ENCODE peak calls at places on chromosomes 4 and X, in nine cellular contexts. I is cardiac muscle cell, T is epithelial cell of esophagus, D is AG04450, P is cardiac fibroblast, E is AG10803, W is fibroblast of villous mesenchyme, M is testis, U is brain microvascular endothelial cell. C is an unnamed sample.

GRCh38 chrX:101062171-101062570 is 10.3 kb upstream of the TRMT2B start:
- DNase-seq in U (no peak), E (peak), I (no peak), P (no peak), T (no peak), D (no peak), W (no peak), M (no peak), C (no peak)

GRCh38 chr4:153541426-153542096 is 75.4 kb downstream of the TMEM131L start:
- DNase-seq in M (no peak), U (peak), W (peak), T (no peak), D (peak), I (peak), E (peak), P (peak), C (peak)

GRCh38 chr4:185640809-185641675 is 105.7 kb upstream of the PDLIM3 start:
- DNase-seq in T (peak), P (peak), M (peak), D (peak), E (peak), W (peak), I (peak), U (peak), C (peak)

GRCh38 chr4:101224358-101225218 is 122.7 kb downstream of the PPP3CA start:
- DNase-seq in W (no peak), P (no peak), I (no peak), T (no peak), M (no peak), E (no peak), D (no peak), U (no peak), C (no peak)

GRCh38 chr4:51943221-51943620 is 76.9 kb downstream of the LRRC66 start:
- DNase-seq in E (peak), D (no peak), M (no peak), T (peak), W (peak), U (no peak), I (no peak), P (peak), C (peak)

GRCh38 chr4:1676605-1677525 is 7.2 kb downstream of the FAM53A start:
- DNase-seq in D (no peak), P (no peak), T (no peak), E (no peak), U (no peak), I (no peak), W (no peak), M (no peak), C (no peak)

GRCh38 chrX:17590892-17591740 is 146.2 kb upstream of the SCML1 start:
- DNase-seq in W (peak), U (peak), D (no peak), E (peak), M (peak), I (peak), P (peak), T (peak), C (no peak)

GRCh38 chr4:189592905-189593304 is 347.8 kb upstream of the FRG1 start:
- DNase-seq in I (no peak), W (no peak), M (no peak), P (no peak), E (no peak), T (no peak), D (no peak), U (no peak), C (no peak)

GRCh38 chr4:101597204-101597603 is 193.3 kb upstream of the BANK1 start:
- DNase-seq in U (no peak), T (no peak), M (no peak), P (peak), W (no peak), E (no peak), I (no peak), D (no peak), C (no peak)

GRCh38 chr4:111837761-111838160 is 307.5 kb upstream of the FAM241A start:
- DNase-seq in P (no peak), M (no peak), E (no peak), D (no peak), T (peak), W (no peak), I (no peak), U (no peak), C (no peak)

GRCh38 chrX:86370927-86371326 is 222.7 kb downstream of the DACH2 start:
- DNase-seq in D (no peak), T (no peak), I (no peak), W (no peak), E (no peak), P (no peak), M (no peak), U (no peak), C (no peak)

GRCh38 chr4:186765138-186765537 is 41.5 kb upstream of the FAT1 start:
- DNase-seq in U (no peak), W (no peak), T (peak), E (peak), I (peak), M (no peak), D (no peak), P (peak), C (no peak)

GRCh38 chr4:94690851-94691254 is 66.9 kb upstream of the BMPR1B start:
- DNase-seq in U (peak), T (peak), P (peak), W (peak), M (no peak), D (no peak), E (peak), I (no peak), C (no peak)

GRCh38 chrX:154409222-154409871 is at the start of gene DNASE1L1:
- DNase-seq in W (peak), E (peak), I (peak), T (peak), D (peak), P (peak), U (peak), M (peak), C (peak)

GRCh38 chr4:87489678-87490077 is 39.5 kb downstream of the SPARCL1 start:
- DNase-seq in U (no peak), W (no peak), P (peak), M (no peak), T (no peak), D (no peak), I (peak), E (peak), C (no peak)

GRCh38 chr4:100838286-100838685 is 320.5 kb upstream of the EMCN start:
- DNase-seq in I (no peak), E (no peak), T (peak), W (no peak), U (no peak), D (no peak), P (no peak), M (no peak), C (peak)

GRCh38 chrX:48025561-48025960 is 18.8 kb downstream of the SPACA5 start:
- DNase-seq in T (peak), D (peak), P (peak), I (peak), M (peak), E (peak), W (peak), U (peak), C (no peak)

GRCh38 chr4:147984065-147984777 is 252.3 kb downstream of the ARHGAP10 start:
- DNase-seq in U (peak), D (peak), W (peak), E (peak), I (peak), M (peak), T (peak), P (peak), C (no peak)

DNA sequence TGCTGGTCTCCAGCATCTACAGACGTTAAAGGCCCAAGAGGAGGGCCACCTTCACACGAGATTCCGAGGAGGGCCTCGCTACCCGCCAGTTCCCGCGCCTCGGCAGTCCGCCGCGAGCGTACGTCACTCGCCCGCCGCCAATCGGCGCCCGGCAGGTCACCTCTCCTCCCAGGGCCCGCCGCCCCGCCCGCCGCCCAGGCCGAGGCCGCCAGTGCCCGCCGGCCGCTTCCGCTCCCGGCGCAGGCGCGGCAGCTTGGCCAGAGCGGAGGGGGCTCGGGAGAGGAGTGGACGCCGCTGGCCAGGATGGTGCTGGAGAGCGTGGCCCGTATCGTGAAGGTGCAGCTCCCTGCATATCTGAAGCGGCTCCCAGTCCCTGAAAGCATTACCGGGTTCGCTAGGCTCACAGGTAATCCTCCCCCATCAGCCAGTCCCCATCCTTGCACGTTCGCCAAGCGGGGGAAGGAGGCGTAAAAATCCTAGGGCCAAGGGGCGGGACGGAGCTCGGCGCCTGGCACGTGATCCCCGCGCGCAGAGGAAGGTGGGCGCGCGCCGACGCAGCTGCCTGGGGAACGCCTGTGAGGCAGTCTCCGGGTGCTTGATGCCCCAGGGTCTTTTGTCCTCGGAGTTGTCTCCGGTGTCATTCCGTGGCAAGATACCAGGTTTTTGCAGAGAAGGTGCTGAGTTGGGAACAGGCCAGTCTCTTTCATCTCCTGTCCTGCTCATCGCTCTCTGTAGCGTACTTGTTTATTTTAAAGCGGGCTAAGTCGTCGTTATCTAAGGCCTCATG is at the start of gene CISD2:
- DNase-seq in D (peak), U (peak), W (peak), M (peak), T (peak), I (peak), P (peak), E (peak), C (peak)
- TF ChIP-seq CTCF in D (no peak), U (no peak), W (no peak), M (no peak), T (no peak), I (no peak), P (no peak), E (no peak), C (no peak)

GRCh38 chr4:142416121-142416520 is 430.0 kb downstream of the INPP4B start:
- DNase-seq in D (no peak), P (peak), U (peak), I (peak), W (peak), E (peak), T (peak), M (no peak), C (no peak)

GRCh38 chr4:142416711-142417275 is 429.3 kb downstream of the INPP4B start:
- DNase-seq in P (peak), D (no peak), W (peak), E (no peak), U (peak), M (no peak), I (peak), T (peak), C (no peak)

GRCh38 chr4:142419712-142420111 is 426.4 kb downstream of the INPP4B start:
- DNase-seq in E (no peak), W (no peak), P (no peak), I (no peak), U (no peak), T (no peak), M (no peak), D (no peak), C (no peak)

GRCh38 chr4:142418697-142419096 is 427.4 kb downstream of the INPP4B start:
- DNase-seq in T (no peak), P (no peak), M (no peak), D (no peak), I (no peak), E (no peak), U (no peak), W (no peak), C (no peak)

DNA sequence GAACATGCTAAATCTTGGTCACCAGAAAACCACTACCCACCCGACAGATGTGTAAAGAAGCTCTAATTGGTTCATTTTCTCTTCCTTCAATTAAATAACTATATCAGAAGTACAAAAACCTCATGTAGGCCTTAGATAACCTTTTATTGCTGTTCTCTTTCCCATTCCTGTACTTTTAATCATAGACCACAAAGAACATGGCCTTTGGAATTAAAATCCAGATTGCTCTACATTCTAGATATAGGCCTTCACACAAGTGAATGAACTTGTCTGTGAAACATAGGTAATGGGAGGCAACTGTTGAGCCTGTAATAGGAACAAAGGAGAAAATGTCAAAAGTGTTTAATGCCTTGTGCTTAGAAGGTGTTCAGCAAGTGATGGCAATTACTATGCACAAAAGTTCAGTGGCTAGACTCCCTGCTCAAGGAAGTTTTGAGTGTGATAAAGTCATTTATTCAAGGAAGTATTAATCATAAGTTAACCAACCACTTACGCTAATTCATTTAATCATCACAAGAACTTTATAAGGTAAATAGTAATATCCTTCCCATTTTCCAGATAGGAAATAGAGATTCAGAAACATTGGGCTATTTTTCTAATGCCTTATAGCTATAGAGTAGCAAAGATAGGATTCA is 425.5 kb downstream of the INPP4B start:
- DNase-seq in E (no peak), U (no peak), I (no peak), M (no peak), P (no peak), T (no peak), D (no peak), W (no peak), C (no peak)
- H3K4me3 ChIP-seq in E (no peak), U (no peak), I (no peak), M (no peak), P (no peak), T (no peak), D (no peak), W (no peak), C (no peak)

GRCh38 chrX:143664302-143664701 is 28.4 kb upstream of the SLITRK4 start:
- DNase-seq in W (peak), M (no peak), I (peak), P (peak), E (peak), D (no peak), T (peak), U (peak), C (no peak)

GRCh38 chrX:143663755-143664154 is 27.9 kb upstream of the SLITRK4 start:
- DNase-seq in U (no peak), M (no peak), E (no peak), T (no peak), I (peak), D (no peak), P (peak), W (no peak), C (peak)

DNA sequence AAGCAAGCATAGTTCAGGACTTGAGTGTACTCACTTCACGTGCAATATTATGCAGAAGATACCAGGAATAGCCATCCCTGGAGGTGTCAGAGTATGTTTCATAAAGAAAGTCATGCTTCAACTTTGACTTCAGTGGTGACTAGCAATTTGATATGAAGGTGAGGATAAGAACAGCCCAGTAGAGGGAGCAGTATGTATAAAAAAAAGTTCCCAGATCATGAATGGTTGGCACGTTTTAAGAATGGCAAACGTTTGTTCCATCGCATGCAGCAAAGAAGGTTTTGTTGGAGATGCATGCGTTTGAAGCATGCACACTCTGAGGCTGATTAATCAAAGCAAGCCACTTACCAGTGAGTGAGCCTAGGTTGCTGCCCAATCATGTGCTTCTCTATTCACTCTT is 33.5 kb upstream of the SLITRK4 start:
- DNase-seq in M (no peak), P (peak), T (peak), U (no peak), W (peak), D (no peak), I (peak), E (no peak), C (no peak)
- TF ChIP-seq CTCF in M (no peak), P (peak), T (peak), U (no peak), W (peak), D (no peak), I (peak), E (no peak), C (peak)

DNA sequence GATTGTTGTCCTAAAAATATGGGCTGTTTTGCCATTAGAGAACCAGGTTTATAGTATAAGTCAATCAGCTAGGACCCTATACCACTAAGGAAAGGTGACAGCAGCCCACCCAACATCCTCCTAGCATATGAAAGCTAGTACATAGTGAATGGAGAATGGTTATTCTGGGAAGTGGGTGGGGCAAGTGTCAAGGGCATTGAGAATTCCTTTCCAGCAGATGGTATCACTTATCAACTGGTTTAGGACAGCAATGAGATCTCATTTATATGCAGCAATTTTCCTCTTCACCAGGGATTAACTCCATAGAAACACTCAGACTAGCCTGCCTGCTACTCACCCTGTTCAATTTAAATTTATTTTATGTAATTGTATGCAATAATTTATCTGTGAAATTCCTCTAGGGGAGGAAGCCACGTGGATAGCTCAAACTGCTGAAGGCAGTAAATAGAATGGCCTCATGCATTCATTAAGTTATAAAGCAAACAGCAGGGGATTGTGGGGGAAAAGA is 101.6 kb upstream of the MID1IP1 start:
- DNase-seq in I (no peak), T (no peak), U (no peak), M (no peak), P (no peak), D (no peak), W (no peak), E (no peak), C (no peak)
- H3K4me3 ChIP-seq in I (no peak), T (no peak), U (no peak), M (no peak), P (no peak), D (no peak), W (no peak), E (no peak), C (no peak)

DNA sequence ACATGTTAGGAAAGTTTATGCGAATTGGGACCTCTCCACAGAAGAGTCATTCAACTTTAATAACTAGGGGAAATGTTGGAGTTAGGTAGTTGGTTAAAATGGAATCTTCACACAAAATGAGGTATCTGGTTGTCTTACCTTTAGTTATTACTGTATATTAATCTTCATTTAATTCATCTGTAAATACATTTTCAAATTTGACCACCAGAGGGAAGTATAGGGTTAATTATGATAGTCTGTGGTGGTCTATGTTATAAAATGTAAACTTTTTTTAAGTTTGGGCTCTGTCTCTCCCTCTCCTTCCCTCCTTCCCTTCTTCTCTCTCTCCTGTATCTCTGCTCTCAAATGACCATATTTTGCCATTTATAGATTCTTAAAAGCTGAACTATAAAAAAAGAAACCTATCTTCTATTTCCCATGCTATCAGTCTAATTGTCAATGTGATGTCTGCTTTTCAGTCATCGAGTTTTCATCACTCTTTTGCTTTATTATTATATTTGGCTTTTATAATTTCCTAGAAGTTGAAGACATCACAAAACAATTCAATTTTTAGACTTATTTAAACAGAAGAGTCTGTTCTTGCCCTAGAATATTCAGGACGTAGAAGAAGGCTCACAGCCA is 49.8 kb downstream of the TMEM144 start:
- DNase-seq in I (peak), M (no peak), U (no peak), E (peak), P (peak), W (peak), T (peak), D (no peak), C (peak)
- TF ChIP-seq CTCF in I (peak), M (peak), U (no peak), E (peak), P (no peak), W (peak), T (peak), D (peak), C (peak)

GRCh38 chrX:130108647-130109428 is 1.5 kb downstream of the ELF4 start:
- DNase-seq in T (peak), P (peak), M (no peak), I (no peak), E (peak), U (no peak), W (no peak), D (no peak), C (no peak)
- H3K4me3 ChIP-seq in T (peak), P (peak), M (peak), I (no peak), E (peak), U (peak), W (peak), D (peak), C (peak)

GRCh38 chr4:36386691-36387090 is 105.3 kb downstream of the DTHD1 start:
- DNase-seq in E (no peak), M (no peak), T (no peak), W (no peak), I (no peak), U (no peak), D (no peak), P (no peak), C (no peak)
- TF ChIP-seq CTCF in E (no peak), M (no peak), T (peak), W (no peak), I (no peak), U (no peak), D (no peak), P (no peak), C (no peak)

C was measured in retinal pigment epithelial cell.